ENCODE peak calls at places on chromosomes 3 and 15, in ten cellular contexts. H is activated T-cell treated with anti-CD3 and anti-CD28 coated beads, Interleukin-2, amount 50 U/mL, for 72 hours; S is ELF-1; T is C1 segment of cervical spinal cord; O is HEK293T; M is NCI-H1092; E is EL; X is ecto neural progenitor cell; W is mucosa of descending colon; P is MCF 10A. J is an unnamed sample.

GRCh38 chr15:96360581-96361308 is 30.2 kb downstream of the NR2F2 start:
- DNase-seq in S (peak), H (no peak), X (peak), P (no peak), M (no peak), W (no peak), T (no peak), E (no peak), O (peak), J (no peak)

GRCh38 chr15:92306662-92307061 is 87.0 kb upstream of the ST8SIA2 start:
- DNase-seq in W (no peak), M (no peak), P (peak), X (no peak), E (peak), T (no peak), S (peak), H (no peak), O (peak), J (no peak)

GRCh38 chr3:70108072-70108471 is 108.5 kb downstream of the SAMMSON start:
- DNase-seq in M (no peak), P (peak), W (peak), S (peak), E (peak), T (no peak), X (peak), H (peak), O (peak), J (no peak)

GRCh38 chr3:23479026-23479425 is 275.9 kb downstream of the UBE2E2 start:
- DNase-seq in T (no peak), E (no peak), P (no peak), S (no peak), X (no peak), H (no peak), O (no peak), W (no peak), M (no peak), J (no peak)

GRCh38 chr3:126128504-126129407 is 44.8 kb upstream of the SLC41A3 start:
- DNase-seq in H (no peak), E (no peak), O (no peak), M (no peak), P (no peak), T (no peak), X (peak), W (no peak), S (no peak), J (no peak)

GRCh38 chr3:134797080-134797801 is 2.2 kb downstream of the EPHB1 start:
- DNase-seq in T (no peak), S (peak), M (no peak), H (no peak), O (no peak), W (no peak), E (no peak), P (no peak), X (peak), J (no peak)

GRCh38 chr3:25423780-25424179 is 4.3 kb upstream of the RARB start:
- DNase-seq in E (peak), W (no peak), S (no peak), X (no peak), T (no peak), H (no peak), M (no peak), P (peak), O (no peak), J (no peak)

GRCh38 chr15:52227456-52227855 is 36.3 kb upstream of the GNB5 start:
- DNase-seq in O (peak), T (no peak), M (peak), S (peak), E (peak), H (peak), P (peak), W (peak), X (peak), J (peak)

GRCh38 chr15:78859971-78860733 is 12.5 kb upstream of the MORF4L1 start:
- DNase-seq in H (peak), S (peak), T (no peak), M (peak), P (peak), O (peak), X (peak), E (peak), W (peak), J (peak)

GRCh38 chr15:79977431-79977940 is 6.5 kb upstream of the BCL2A1 start:
- DNase-seq in X (no peak), S (no peak), O (no peak), H (no peak), T (no peak), P (no peak), E (no peak), M (no peak), W (peak), J (no peak)

GRCh38 chr15:58962662-58963565 is 24.5 kb upstream of the RNF111 start:
- DNase-seq in O (no peak), H (no peak), W (no peak), T (no peak), P (no peak), X (no peak), M (no peak), S (no peak), E (peak), J (peak)

GRCh38 chr3:107412376-107412775 is 35.1 kb downstream of the CCDC54 start:
- DNase-seq in X (no peak), H (no peak), S (no peak), O (no peak), T (no peak), E (peak), P (peak), W (no peak), M (no peak), J (no peak)

GRCh38 chr3:136950583-136950982 is 7.2 kb upstream of the IL20RB start:
- DNase-seq in W (no peak), H (no peak), E (no peak), O (no peak), T (no peak), P (no peak), M (no peak), S (no peak), X (no peak), J (no peak)

GRCh38 chr3:150145659-150146058 is 175.0 kb upstream of the PFN2 start:
- DNase-seq in W (no peak), M (no peak), O (no peak), X (no peak), T (no peak), H (no peak), P (no peak), E (no peak), S (no peak), J (no peak)

GRCh38 chr3:123119802-123120201 is 53.0 kb downstream of the PDIA5 start:
- DNase-seq in S (no peak), M (no peak), W (no peak), E (peak), T (no peak), X (no peak), P (no peak), O (no peak), H (no peak), J (no peak)

GRCh38 chr3:116741462-116741861 is 31.9 kb downstream of the TUSC7 start:
- DNase-seq in S (peak), T (no peak), W (no peak), O (no peak), M (no peak), P (no peak), E (no peak), H (no peak), X (peak), J (no peak)